ENCODE peak calls at places on chromosomes 7 and 10, in six cellular contexts. O is mammary epithelial cell, E is AG04450, C is lower leg skin, T is AG10803, D is RWPE1. K is an unnamed sample.

GRCh38 chr10:22174442-22174841 is 43.4 kb downstream of the EBLN1 start:
- DNase-seq in O (no peak), E (no peak), C (no peak), T (no peak), D (no peak), K (no peak)

GRCh38 chr10:110540038-110540437 is 27.5 kb upstream of the SMC3 start:
- DNase-seq in O (no peak), E (no peak), C (no peak), T (no peak), D (no peak), K (no peak)

GRCh38 chr7:16502303-16502702 is 24.3 kb upstream of the LRRC72 start:
- DNase-seq in O (no peak), E (no peak), C (no peak), T (no peak), D (no peak), K (no peak)

GRCh38 chr10:43963379-43963778 is 314.7 kb upstream of the ZNF32 start:
- DNase-seq in O (no peak), E (no peak), C (no peak), T (no peak), D (no peak), K (no peak)

GRCh38 chr10:6667679-6668270 is 87.7 kb upstream of the PRKCQ start:
- DNase-seq in O (peak; percentile 37), E (no peak), C (no peak), T (peak; percentile 24), D (peak; percentile 46), K (no peak)

GRCh38 chr10:43322321-43322720 is 49.1 kb upstream of the FXYD4 start:
- DNase-seq in O (no peak), E (no peak), C (no peak), T (no peak), D (no peak), K (no peak)

GRCh38 chr10:101453318-101453717 is 99.4 kb downstream of the BTRC start:
- DNase-seq in O (no peak), E (no peak), C (no peak), T (peak; percentile 33), D (no peak), K (no peak)

GRCh38 chr10:93226619-93227018 is 152.9 kb downstream of the CYP26A1 start:
- DNase-seq in O (no peak), E (no peak), C (no peak), T (no peak), D (no peak), K (no peak)

GRCh38 chr10:110833234-110833940 is 38.3 kb upstream of the PDCD4 start:
- DNase-seq in O (no peak), E (no peak), C (no peak), T (no peak), D (no peak), K (no peak)

GRCh38 chr10:25080880-25081581 is 64.6 kb downstream of the THNSL1 start:
- DNase-seq in O (peak; percentile 72), E (peak; percentile 59), C (peak; percentile 78), T (peak; percentile 85), D (peak; percentile 78), K (peak; percentile 54)

GRCh38 chr7:30804078-30804661 is 33.0 kb downstream of the MINDY4 start:
- DNase-seq in O (peak; percentile 85), E (peak; percentile 83), C (no peak), T (peak; percentile 90), D (peak; percentile 36), K (peak; percentile 83)

DNA sequence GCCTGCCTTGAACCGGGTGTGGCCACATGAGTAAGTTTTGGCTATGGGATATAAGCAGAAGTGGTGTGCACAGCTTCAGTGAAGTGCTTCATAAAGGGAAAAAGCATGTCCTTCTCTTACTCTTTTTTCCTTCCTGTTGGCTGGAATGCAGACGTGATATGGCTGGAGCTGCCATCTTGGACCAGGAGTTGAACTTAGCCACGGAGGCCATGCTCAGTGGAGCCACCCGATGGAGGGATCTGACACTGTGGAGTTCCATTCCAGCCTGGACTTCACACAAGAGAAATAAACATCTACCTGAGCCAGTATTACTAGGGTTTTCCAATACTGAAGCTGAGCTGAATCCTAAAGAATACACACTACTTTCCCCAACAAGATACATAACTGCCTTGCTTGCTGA is 52.3 kb downstream of the CCDC3 start:
- DNase-seq in O (no peak), E (no peak), C (no peak), T (no peak), D (no peak), K (no peak)
- TF ChIP-seq CTCF in O (no peak), E (no peak), C (no peak), T (no peak), D (no peak), K (no peak)

GRCh38 chr10:87643920-87644319 is 15.8 kb upstream of the PAPSS2 start:
- DNase-seq in O (no peak), E (no peak), C (no peak), T (no peak), D (no peak), K (no peak)

GRCh38 chr10:87650838-87651237 is 8.8 kb upstream of the PAPSS2 start:
- DNase-seq in O (no peak), E (no peak), C (no peak), T (no peak), D (no peak), K (no peak)

GRCh38 chr10:87642988-87643387 is 16.7 kb upstream of the PAPSS2 start:
- DNase-seq in O (peak; percentile 64), E (no peak), C (no peak), T (no peak), D (peak; percentile 45), K (no peak)

GRCh38 chr10:87646192-87646909 is 13.3 kb upstream of the PAPSS2 start:
- DNase-seq in O (no peak), E (no peak), C (no peak), T (no peak), D (no peak), K (no peak)

GRCh38 chr10:87646920-87647319 is 12.8 kb upstream of the PAPSS2 start:
- DNase-seq in O (no peak), E (no peak), C (no peak), T (no peak), D (no peak), K (no peak)
- TF ChIP-seq CTCF in O (no peak), E (no peak), C (no peak), T (no peak), D (no peak), K (no peak)

GRCh38 chr7:93178213-93178612 is 30.0 kb upstream of the SAMD9L start:
- DNase-seq in O (no peak), E (no peak), C (no peak), T (no peak), D (peak; percentile 32), K (no peak)
- TF ChIP-seq CTCF in O (peak; percentile 40), E (no peak), C (no peak), T (peak; percentile 24), D (peak; percentile 37), K (no peak)

GRCh38 chr7:1844336-1844955 is 174.4 kb downstream of the ELFN1 start:
- DNase-seq in O (no peak), E (no peak), C (no peak), T (no peak), D (no peak), K (no peak)
- TF ChIP-seq CTCF in O (no peak), E (no peak), C (no peak), T (no peak), D (no peak), K (peak; percentile 31)

DNA sequence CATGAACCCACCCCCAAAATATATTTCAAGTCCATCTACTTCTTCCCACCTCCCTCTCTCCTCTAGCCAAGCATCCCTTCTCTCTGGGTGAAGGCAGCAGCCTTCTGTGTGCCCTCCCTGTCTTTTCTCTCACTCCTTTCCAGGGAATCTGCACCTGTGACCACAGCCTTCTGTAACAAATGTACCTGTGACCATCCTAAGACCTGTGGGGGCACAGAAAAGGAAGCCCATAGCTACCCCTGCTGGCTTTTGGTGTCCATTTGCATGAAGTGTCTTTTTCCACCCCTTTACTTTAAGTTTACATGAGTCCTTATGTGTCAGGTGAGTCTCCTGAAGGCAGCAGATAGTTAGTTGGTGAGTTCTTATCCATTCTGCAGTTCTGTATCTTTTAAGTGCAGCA is 2.0 kb upstream of the TBXAS1 start:
- DNase-seq in O (no peak), E (no peak), C (no peak), T (no peak), D (no peak), K (no peak)
- TF ChIP-seq CTCF in O (peak; percentile 13), E (no peak), C (no peak), T (no peak), D (no peak), K (no peak)

DNA sequence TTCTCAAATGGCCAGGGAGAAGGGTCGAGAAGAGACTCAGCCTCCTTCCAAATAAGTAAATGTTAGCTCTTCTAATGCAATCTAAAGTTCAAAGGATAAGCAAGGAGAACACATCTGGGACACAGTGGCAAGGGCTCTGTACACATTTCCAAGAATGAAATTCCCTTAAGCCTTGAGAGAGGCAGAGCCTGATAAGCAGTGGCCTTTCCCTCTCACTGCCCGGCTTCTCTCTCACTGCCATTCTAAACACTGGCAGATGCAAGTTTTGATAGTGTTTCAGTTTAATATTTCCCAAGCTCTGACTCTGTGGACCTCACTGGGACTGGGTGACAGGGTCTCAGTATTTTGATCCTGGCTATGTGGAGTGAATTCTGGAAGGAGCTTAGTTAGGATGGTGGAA is 35.1 kb upstream of the EXOC4 start:
- DNase-seq in O (no peak), E (no peak), C (no peak), T (no peak), D (no peak), K (no peak)
- TF ChIP-seq CTCF in O (no peak), E (no peak), C (no peak), T (no peak), D (no peak), K (no peak)

GRCh38 chr7:44967571-44968446 is 11.0 kb downstream of the MYO1G start:
- DNase-seq in O (no peak), E (no peak), C (no peak), T (no peak), D (no peak), K (no peak)
- TF ChIP-seq CTCF in O (peak; percentile 27), E (peak; percentile 34), C (no peak), T (peak; percentile 28), D (no peak), K (peak; percentile 30)

GRCh38 chr10:87763086-87763861 is 54.8 kb downstream of the ATAD1 start:
- DNase-seq in O (no peak), E (no peak), C (no peak), T (no peak), D (no peak), K (no peak)
- TF ChIP-seq CTCF in O (no peak), E (no peak), C (no peak), T (no peak), D (no peak), K (no peak)

K was measured in AG04449.